ENCODE peak calls at places on chromosomes 13 and 19, in seven cellular contexts. U is small intestine; G is NB4; O is adipocyte; P is effector memory CD4-positive, alpha-beta T cell; M is epithelial cell of esophagus; F is fibroblast of pulmonary artery. D is an unnamed sample.

GRCh38 chr13:30510091-30510490 is 44.4 kb upstream of the HMGB1 start:
- DNase-seq in U (no peak), P (no peak), M (no peak), O (no peak), G (no peak), F (no peak), D (no peak)

GRCh38 chr19:3275068-3275582 is 50.7 kb downstream of the CELF5 start:
- DNase-seq in G (peak; percentile 27), P (no peak), U (no peak), M (no peak), F (no peak), O (peak; percentile 14), D (peak; percentile 12)

GRCh38 chr13:67554746-67555452 is 324.8 kb upstream of the PCDH9 start:
- DNase-seq in O (peak; percentile 2), P (no peak), M (no peak), G (no peak), F (no peak), U (no peak), D (peak; percentile 60)

GRCh38 chr13:110239280-110240120 is 67.5 kb downstream of the COL4A1 start:
- DNase-seq in O (no peak), F (no peak), P (no peak), M (no peak), G (no peak), U (no peak), D (peak; percentile 57)

GRCh38 chr13:110915874-110916670 is 1.2 kb upstream of the ANKRD10 start:
- DNase-seq in G (peak; percentile 56), F (peak; percentile 73), P (no peak), U (peak; percentile 7), O (peak; percentile 86), M (peak; percentile 70), D (peak; percentile 79)

GRCh38 chr19:7513809-7514642 is 1.9 kb upstream of the ZNF358 start:
- DNase-seq in P (no peak), F (no peak), O (no peak), U (no peak), G (no peak), M (no peak), D (no peak)

GRCh38 chr13:94849254-94849653 is 136.9 kb upstream of the SOX21 start:
- DNase-seq in G (no peak), U (peak; percentile 79), F (no peak), P (no peak), O (no peak), M (peak; percentile 10), D (no peak)

GRCh38 chr19:33410915-33411401 is 37.4 kb downstream of the CEBPG start:
- DNase-seq in G (no peak), U (no peak), O (no peak), F (no peak), P (no peak), M (no peak), D (no peak)

GRCh38 chr19:12858041-12858928 is 20.0 kb downstream of the MAST1 start:
- DNase-seq in O (no peak), P (no peak), F (no peak), U (no peak), G (no peak), M (no peak), D (no peak)

GRCh38 chr13:112638157-112638750 is 50.3 kb upstream of the TUBGCP3 start:
- DNase-seq in G (no peak), M (peak; percentile 31), O (no peak), F (no peak), U (peak; percentile 33), P (no peak), D (no peak)

GRCh38 chr13:30124131-30124768 is 183.1 kb downstream of the KATNAL1 start:
- DNase-seq in F (no peak), U (no peak), G (no peak), P (no peak), O (no peak), M (no peak), D (no peak)

GRCh38 chr13:75879656-75880055 is 243.5 kb downstream of the LMO7 start:
- DNase-seq in G (no peak), M (no peak), F (no peak), O (no peak), P (no peak), U (no peak), D (no peak)

GRCh38 chr13:75550159-75550567 is 572 bp downstream of the UCHL3 start:
- DNase-seq in O (peak; percentile 81), G (peak; percentile 69), P (no peak), F (peak; percentile 70), M (peak; percentile 93), U (peak; percentile 56), D (peak; percentile 86)

GRCh38 chr13:109836629-109837607 is 50.5 kb upstream of the IRS2 start:
- DNase-seq in M (no peak), P (no peak), F (no peak), U (peak; percentile 97), G (no peak), O (no peak), D (no peak)

GRCh38 chr19:11767633-11768133 is 883 bp downstream of the ZNF441 start:
- DNase-seq in U (peak; percentile 72), G (peak; percentile 53), F (peak; percentile 42), O (peak; percentile 68), P (no peak), M (peak; percentile 12), D (peak; percentile 39)

GRCh38 chr13:58704953-58705352 is 1073.4 kb downstream of the PCDH17 start:
- DNase-seq in F (no peak), O (no peak), P (no peak), U (no peak), M (no peak), G (no peak), D (no peak)

GRCh38 chr13:76976488-76976887 is 15.4 kb upstream of the CLN5 start:
- DNase-seq in U (no peak), M (peak; percentile 89), P (no peak), O (peak; percentile 47), F (no peak), G (no peak), D (peak; percentile 32)

GRCh38 chr19:37817180-37817911 is 38.0 kb upstream of the ZNF573 start:
- DNase-seq in G (no peak), U (peak; percentile 24), M (peak; percentile 27), F (peak; percentile 27), P (no peak), O (peak; percentile 70), D (peak; percentile 61)

GRCh38 chr13:63184693-63185092 is 1769.0 kb upstream of the PCDH20 start:
- DNase-seq in F (peak; percentile 51), G (no peak), U (no peak), M (peak; percentile 28), O (peak; percentile 30), P (no peak), D (peak; percentile 86)

GRCh38 chr13:78265098-78265497 is 338.3 kb downstream of the POU4F1 start:
- DNase-seq in M (no peak), U (no peak), P (no peak), O (peak; percentile 73), F (no peak), G (no peak), D (no peak)

GRCh38 chr13:107866007-107866665 is 349.2 kb downstream of the LIG4 start:
- DNase-seq in P (no peak), F (peak; percentile 33), O (peak; percentile 66), G (no peak), U (no peak), M (no peak), D (peak; percentile 48)

GRCh38 chr13:112105884-112106283 is 38.9 kb downstream of the SOX1 start:
- DNase-seq in U (no peak), F (no peak), G (no peak), M (no peak), P (no peak), O (no peak), D (no peak)

GRCh38 chr19:36423925-36424324 is 5.5 kb upstream of the ZFP82 start:
- DNase-seq in U (no peak), M (no peak), O (no peak), G (no peak), P (no peak), F (no peak), D (no peak)

GRCh38 chr13:108315273-108315672 is 45.8 kb downstream of the TNFSF13B start:
- DNase-seq in P (no peak), M (no peak), U (no peak), G (no peak), F (no peak), O (no peak), D (no peak)

GRCh38 chr19:19489804-19490204 is 25.5 kb downstream of the TSSK6 start:
- DNase-seq in G (no peak), P (no peak), F (no peak), U (no peak), O (no peak), M (no peak), D (no peak)
- H3K4me3 ChIP-seq in G (no peak overlapping the region), P (no peak overlapping the region), F (no peak overlapping the region), U (no peak overlapping the region), O (peak overlapping the region; percentile 76), M (no peak overlapping the region), D (no peak overlapping the region)

GRCh38 chr13:49807681-49808080 is 15.2 kb upstream of the KPNA3 start:
- DNase-seq in P (no peak), U (no peak), F (no peak), G (no peak), M (no peak), O (no peak), D (no peak)
- H3K4me3 ChIP-seq in P (no peak overlapping the region), U (no peak overlapping the region), F (no peak overlapping the region), G (no peak overlapping the region), M (no peak overlapping the region), O (no peak overlapping the region), D (no peak overlapping the region)

GRCh38 chr13:103312467-103312866 is 246.2 kb upstream of the SLC10A2 start:
- DNase-seq in O (no peak), F (no peak), U (no peak), G (no peak), M (no peak), P (no peak), D (no peak)

DNA sequence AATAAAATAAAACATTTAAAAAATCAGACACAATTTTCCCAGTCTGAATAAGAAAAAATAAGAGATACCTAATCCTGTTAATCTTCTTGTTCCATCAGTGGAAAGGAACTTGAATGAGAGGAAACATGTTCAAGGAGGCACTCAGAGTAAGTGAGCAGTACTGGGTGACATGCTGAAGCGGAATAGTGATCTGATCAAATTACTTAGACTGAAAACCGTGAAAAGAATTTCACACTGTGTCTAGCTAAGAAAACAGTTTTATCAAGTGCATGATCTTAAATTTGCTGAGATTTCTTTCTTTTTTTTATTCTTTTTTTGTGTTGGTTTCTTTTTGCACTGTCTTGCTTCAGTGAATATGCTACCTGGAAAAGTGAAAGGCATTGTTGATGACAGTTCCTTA is 249.5 kb upstream of the SLC10A2 start:
- DNase-seq in P (no peak), O (no peak), U (no peak), M (no peak), F (no peak), G (no peak), D (no peak)
- H3K4me3 ChIP-seq in P (no peak overlapping the region), O (no peak overlapping the region), U (no peak overlapping the region), M (no peak overlapping the region), F (no peak overlapping the region), G (no peak overlapping the region), D (no peak overlapping the region)

DNA sequence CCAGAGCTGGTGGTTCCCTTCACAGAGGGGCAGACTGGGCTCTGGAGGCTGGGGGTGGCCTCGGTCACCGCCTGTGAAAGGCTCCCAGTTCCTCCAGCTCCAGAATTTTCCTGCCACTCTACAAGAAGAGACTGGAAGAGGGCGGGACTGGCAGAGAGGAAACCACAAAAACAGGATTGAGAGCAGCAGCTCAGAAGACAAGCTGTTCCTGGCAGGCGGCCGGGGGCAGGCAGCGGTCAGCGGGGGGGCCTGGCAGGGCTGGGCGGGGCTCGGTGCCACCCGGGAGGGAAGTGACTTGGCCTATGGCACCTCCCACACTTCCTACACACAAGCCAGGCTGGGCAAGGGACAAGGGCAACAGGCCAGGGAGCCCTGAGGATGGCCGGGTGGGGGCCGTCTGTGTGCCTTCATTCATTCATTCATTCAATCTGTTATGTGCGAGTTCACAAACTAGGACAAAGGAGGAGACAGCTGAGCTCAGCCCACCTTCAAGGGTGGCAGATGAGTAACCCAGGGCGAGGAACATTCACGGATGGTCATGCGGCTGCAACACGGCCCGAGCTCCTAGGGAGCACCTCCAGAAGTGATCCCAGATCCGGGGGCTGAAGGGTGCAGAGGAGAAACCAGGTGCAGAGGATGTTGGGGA is 16.9 kb upstream of the BTBD2 start:
- DNase-seq in O (peak; percentile 93), M (peak; percentile 86), U (peak; percentile 94), F (peak; percentile 84), P (no peak), G (peak; percentile 71), D (peak; percentile 76)
- H3K4me3 ChIP-seq in O (peak overlapping the region; percentile 59), M (peak overlapping the region; percentile 19), U (no peak overlapping the region), F (no peak overlapping the region), P (peak overlapping the region; percentile 36), G (no peak overlapping the region), D (no peak overlapping the region)